ENCODE peak calls at places on chromosomes 4 and X, in eight cellular contexts. D, R, J, A, M, G, L and U are unnamed samples.

GRCh38 chr4:178423366-178423765 is 981.1 kb upstream of the AGA start:
- DNase-seq in D (no peak), R (no peak), J (no peak), A (no peak), M (no peak), G (no peak), L (no peak), U (no peak)

GRCh38 chr4:3031357-3032064 is 42.8 kb downstream of the HTT-AS start:
- DNase-seq in D (no peak), R (no peak), J (no peak), A (no peak), M (no peak), G (peak; percentile 43), L (no peak), U (no peak)

GRCh38 chrX:153722704-153723350 is 1.4 kb downstream of the BCAP31 start:
- DNase-seq in D (no peak), R (no peak), J (no peak), A (no peak), M (no peak), G (no peak), L (no peak), U (peak; percentile 1)

GRCh38 chrX:54193085-54193484 is 10.0 kb upstream of the FAM120C start:
- DNase-seq in D (no peak), R (no peak), J (no peak), A (no peak), M (no peak), G (no peak), L (no peak), U (no peak)

GRCh38 chr4:41963105-41963504 is 18.5 kb upstream of the DCAF4L1 start:
- DNase-seq in D (no peak), R (no peak), J (peak; percentile 30), A (peak; percentile 10), M (no peak), G (no peak), L (no peak), U (peak; percentile 53)

GRCh38 chr4:128347930-128348660 is 60.5 kb upstream of the PGRMC2 start:
- DNase-seq in D (no peak), R (no peak), J (no peak), A (peak; percentile 51), M (no peak), G (no peak), L (no peak), U (no peak)

GRCh38 chr4:157045507-157046127 is 30.3 kb upstream of the GLRB start:
- DNase-seq in D (peak; percentile 3), R (peak; percentile 53), J (peak; percentile 79), A (peak; percentile 80), M (no peak), G (no peak), L (no peak), U (peak; percentile 84)

GRCh38 chr4:60241886-60242285 is 958.2 kb upstream of the ADGRL3 start:
- DNase-seq in D (no peak), R (no peak), J (peak; percentile 3), A (no peak), M (no peak), G (no peak), L (no peak), U (no peak)

GRCh38 chr4:8726344-8726851 is 133.8 kb downstream of the CPZ start:
- DNase-seq in D (peak; percentile 57), R (peak; percentile 3), J (no peak), A (no peak), M (peak; percentile 35), G (peak; percentile 18), L (peak; percentile 33), U (no peak)

GRCh38 chrX:38881727-38882126 is 80.5 kb downstream of the MID1IP1 start:
- DNase-seq in D (no peak), R (no peak), J (no peak), A (no peak), M (no peak), G (no peak), L (no peak), U (peak; percentile 18)

GRCh38 chr4:6898763-6899162 is 10.9 kb upstream of the TBC1D14 start:
- DNase-seq in D (no peak), R (no peak), J (no peak), A (no peak), M (no peak), G (no peak), L (peak; percentile 7), U (no peak)

GRCh38 chr4:185257694-185258093 is 48.3 kb downstream of the SNX25 start:
- DNase-seq in D (no peak), R (no peak), J (no peak), A (no peak), M (no peak), G (no peak), L (no peak), U (no peak)

GRCh38 chr4:8241895-8242696 is 27.5 kb upstream of the HTRA3 start:
- DNase-seq in D (no peak), R (peak; percentile 93), J (peak; percentile 92), A (peak; percentile 91), M (peak; percentile 94), G (peak; percentile 91), L (peak; percentile 91), U (peak; percentile 68)

GRCh38 chrX:39874202-39874816 is 223.4 kb downstream of the BCOR start:
- DNase-seq in D (no peak), R (no peak), J (no peak), A (peak; percentile 26), M (no peak), G (no peak), L (no peak), U (no peak)

GRCh38 chrX:21975827-21976226 is 35.3 kb downstream of the SMS start:
- DNase-seq in D (no peak), R (no peak), J (peak; percentile 68), A (peak; percentile 89), M (no peak), G (no peak), L (no peak), U (no peak)

GRCh38 chrX:19807414-19807813 is 80.0 kb downstream of the SH3KBP1 start:
- DNase-seq in D (no peak), R (no peak), J (no peak), A (no peak), M (no peak), G (no peak), L (no peak), U (no peak)

GRCh38 chr4:15755321-15755750 is 22.8 kb upstream of the CD38 start:
- DNase-seq in D (no peak), R (no peak), J (peak; percentile 64), A (peak; percentile 69), M (no peak), G (no peak), L (no peak), U (no peak)

GRCh38 chr4:165994706-165995105 is 121.7 kb downstream of the TLL1 start:
- DNase-seq in D (no peak), R (no peak), J (no peak), A (no peak), M (no peak), G (no peak), L (no peak), U (no peak)

GRCh38 chrX:115709039-115709438 is 148.1 kb downstream of the PLS3 start:
- DNase-seq in D (no peak), R (no peak), J (no peak), A (no peak), M (no peak), G (no peak), L (no peak), U (no peak)

GRCh38 chrX:81174286-81174685 is 27.4 kb downstream of the HMGN5 start:
- DNase-seq in D (no peak), R (no peak), J (peak; percentile 38), A (peak; percentile 37), M (no peak), G (no peak), L (no peak), U (peak; percentile 59)

GRCh38 chrX:110004210-110004609 is 1.3 kb downstream of the TMEM164 start:
- DNase-seq in D (no peak), R (no peak), J (no peak), A (no peak), M (peak; percentile 64), G (no peak), L (no peak), U (no peak)

GRCh38 chr4:125317526-125317880 is 2.7 kb downstream of the FAT4 start:
- DNase-seq in D (no peak), R (peak; percentile 87), J (peak; percentile 53), A (peak; percentile 54), M (peak; percentile 63), G (peak; percentile 61), L (peak; percentile 69), U (no peak)

GRCh38 chrX:42680651-42681050 is 97.3 kb downstream of the PPP1R2C start:
- DNase-seq in D (no peak), R (no peak), J (peak; percentile 30), A (no peak), M (no peak), G (no peak), L (no peak), U (no peak)

GRCh38 chrX:10467793-10468192 is 152.6 kb downstream of the MID1 start:
- DNase-seq in D (no peak), R (no peak), J (peak; percentile 60), A (peak; percentile 54), M (no peak), G (no peak), L (no peak), U (peak; percentile 42)

GRCh38 chrX:25968920-25969319 is 169.2 kb upstream of the MAGEB18 start:
- DNase-seq in D (no peak), R (peak; percentile 68), J (peak; percentile 1), A (no peak), M (no peak), G (no peak), L (no peak), U (peak; percentile 7)